ENCODE peak calls at places on chromosomes 7 and 10, in six cellular contexts. V, M, S, N, P and Z are unnamed samples. For H3K9me3, the result is how much of the 10 kb centered on the place peaks cover.

GRCh38 chr10:113007343-113007771 is 57.3 kb downstream of the TCF7L2 start:
- DNase-seq in V (no peak), M (peak), S (no peak), N (no peak), P (peak), Z (peak)

GRCh38 chr10:133100706-133101463 is 13.2 kb downstream of the ADGRA1 start:
- DNase-seq in V (no peak), M (no peak), S (no peak), N (no peak), P (peak), Z (no peak)

GRCh38 chr10:103916254-103916653 is 1.7 kb downstream of the STN1 start:
- DNase-seq in V (no peak), M (no peak), S (no peak), N (no peak), P (no peak), Z (no peak)

GRCh38 chr10:101189461-101190401 is 39.5 kb downstream of the LBX1 start:
- DNase-seq in V (no peak), M (no peak), S (no peak), N (no peak), P (peak), Z (no peak)

GRCh38 chr10:13053794-13054462 is 46.0 kb upstream of the OPTN start:
- DNase-seq in V (no peak), M (no peak), S (no peak), N (no peak), P (no peak), Z (no peak)

GRCh38 chr10:63042256-63042655 is 90.9 kb upstream of the NRBF2 start:
- DNase-seq in V (no peak), M (no peak), S (no peak), N (no peak), P (no peak), Z (no peak)

GRCh38 chr10:117429644-117430043 is 54.4 kb upstream of the PDZD8 start:
- DNase-seq in V (no peak), M (no peak), S (no peak), N (no peak), P (no peak), Z (no peak)

GRCh38 chr10:117418121-117418520 is 42.9 kb upstream of the PDZD8 start:
- DNase-seq in V (no peak), M (no peak), S (peak), N (no peak), P (no peak), Z (no peak)

GRCh38 chr10:35328404-35329037 is 7.8 kb upstream of the CCNY start:
- DNase-seq in V (no peak), M (no peak), S (no peak), N (no peak), P (no peak), Z (no peak)

GRCh38 chr10:5609952-5610616 is 56.3 kb downstream of the ASB13 start:
- DNase-seq in V (no peak), M (no peak), S (peak), N (peak), P (no peak), Z (no peak)

GRCh38 chr10:119111968-119112515 is 8.1 kb downstream of the DENND10 start:
- DNase-seq in V (no peak), M (no peak), S (no peak), N (no peak), P (no peak), Z (no peak)

GRCh38 chr7:78020131-78020873 is 221.7 kb downstream of the PHTF2 start:
- DNase-seq in V (no peak), M (no peak), S (peak), N (peak), P (peak), Z (no peak)

GRCh38 chr10:4633186-4633585 is 192.8 kb upstream of the AKR1E2 start:
- DNase-seq in V (no peak), M (no peak), S (no peak), N (no peak), P (no peak), Z (no peak)

GRCh38 chr10:13239923-13240322 is 5.7 kb upstream of the UCMA start:
- DNase-seq in V (no peak), M (no peak), S (no peak), N (no peak), P (no peak), Z (no peak)

GRCh38 chr10:125021686-125022374 is 79.9 kb downstream of the ZRANB1 start:
- DNase-seq in V (no peak), M (no peak), S (no peak), N (peak), P (no peak), Z (no peak)

GRCh38 chr7:41793556-41793955 is 90.7 kb upstream of the INHBA start:
- DNase-seq in V (no peak), M (no peak), S (no peak), N (no peak), P (no peak), Z (no peak)

GRCh38 chr7:150940446-150941102 is 37.5 kb downstream of the KCNH2 start:
- DNase-seq in V (peak), M (no peak), S (no peak), N (no peak), P (no peak), Z (no peak)

GRCh38 chr7:13602036-13602435 is 387.4 kb downstream of the ETV1 start:
- DNase-seq in V (no peak), M (no peak), S (no peak), N (no peak), P (no peak), Z (no peak)
- H3K9me3 ChIP-seq in V (under half), M (under half), S (under half), N (under half), P (under half), Z (under half)

GRCh38 chr10:43644252-43644651 is 4.4 kb downstream of the ZNF32 start:
- DNase-seq in V (no peak), M (no peak), S (no peak), N (no peak), P (no peak), Z (no peak)
- H3K9me3 ChIP-seq in V (half or more), M (under half), S (under half), N (under half), P (half or more), Z (half or more)

DNA sequence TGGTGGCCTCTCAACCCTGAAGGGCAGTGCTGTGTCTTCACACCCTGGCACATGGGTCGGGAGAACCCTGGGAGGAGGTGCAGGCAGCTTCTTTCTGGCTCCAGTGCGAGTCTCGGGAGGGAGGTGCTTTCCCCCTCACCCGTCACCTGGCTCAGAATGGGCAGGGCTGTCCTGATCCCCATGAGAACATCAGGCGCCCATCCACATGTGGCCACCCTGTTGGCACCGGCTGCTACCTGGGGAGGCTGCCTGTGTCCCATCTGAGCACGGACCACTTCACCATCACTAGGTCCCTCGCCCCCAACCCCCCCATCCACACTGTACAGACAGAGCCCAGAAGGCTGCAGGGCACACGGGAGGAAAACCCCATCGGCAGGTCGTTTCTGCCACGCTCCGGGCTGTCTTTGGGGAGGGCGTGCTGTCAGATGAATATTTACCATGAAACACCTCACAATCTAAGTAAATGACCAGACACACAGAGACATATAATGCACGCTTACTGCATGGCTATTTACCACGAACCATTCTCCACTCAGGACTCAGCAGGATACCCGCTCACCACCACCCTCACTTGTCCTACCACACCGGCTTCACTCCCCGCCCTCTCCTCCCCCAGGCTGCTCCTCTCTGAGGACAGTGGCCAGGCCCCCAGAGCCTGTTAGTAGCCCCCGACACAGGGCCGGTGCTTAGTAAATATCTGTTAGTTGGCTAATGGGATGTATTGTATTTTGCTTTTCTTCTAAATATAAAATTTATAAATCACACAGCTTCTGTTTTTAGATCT is 282.2 kb downstream of the DNAJB6 start:
- DNase-seq in V (no peak), M (no peak), S (no peak), N (no peak), P (no peak), Z (no peak)
- H3K9me3 ChIP-seq in V (under half), M (under half), S (under half), N (under half), P (under half), Z (under half)

GRCh38 chr7:158239290-158239981 is 348.2 kb downstream of the PTPRN2 start:
- DNase-seq in V (peak), M (no peak), S (peak), N (no peak), P (no peak), Z (no peak)

GRCh38 chr7:158237672-158238335 is 349.8 kb downstream of the PTPRN2 start:
- DNase-seq in V (peak), M (no peak), S (no peak), N (no peak), P (no peak), Z (no peak)

GRCh38 chr7:158238616-158239289 is 348.9 kb downstream of the PTPRN2 start:
- DNase-seq in V (peak), M (no peak), S (no peak), N (no peak), P (no peak), Z (no peak)

GRCh38 chr7:158236400-158236799 is 351.2 kb downstream of the PTPRN2 start:
- DNase-seq in V (no peak), M (no peak), S (no peak), N (no peak), P (no peak), Z (no peak)

DNA sequence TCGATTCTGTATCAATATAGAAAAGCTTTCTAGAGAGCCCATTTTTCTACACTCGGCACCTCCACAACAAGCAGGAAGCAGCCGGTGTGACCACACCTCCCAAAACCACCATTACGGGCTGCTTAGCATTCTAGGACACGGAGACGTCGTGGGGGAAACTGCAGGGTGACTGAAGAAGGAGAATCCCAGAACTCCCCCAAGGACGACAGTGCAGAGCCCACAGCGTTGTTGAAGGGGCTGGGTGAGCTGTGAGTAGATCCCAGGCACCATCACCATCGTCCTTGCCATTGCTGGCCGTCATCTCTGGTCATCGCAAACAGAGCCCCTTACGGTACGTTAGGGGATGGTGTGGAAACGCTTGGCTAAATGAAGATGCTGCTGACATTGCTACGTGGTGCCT is 351.8 kb downstream of the PTPRN2 start:
- DNase-seq in V (no peak), M (no peak), S (no peak), N (no peak), P (no peak), Z (no peak)
- H3K9me3 ChIP-seq in V (under half), M (under half), S (under half), N (under half), P (under half), Z (under half)

GRCh38 chr10:10131984-10132383 is 885.7 kb upstream of the CELF2 start:
- DNase-seq in V (no peak), M (no peak), S (no peak), N (no peak), P (no peak), Z (no peak)

GRCh38 chr10:10128387-10128786 is 889.3 kb upstream of the CELF2 start:
- DNase-seq in V (no peak), M (no peak), S (no peak), N (no peak), P (no peak), Z (no peak)

GRCh38 chr10:10138685-10139084 is 879.0 kb upstream of the CELF2 start:
- DNase-seq in V (no peak), M (no peak), S (no peak), N (no peak), P (peak), Z (no peak)

DNA sequence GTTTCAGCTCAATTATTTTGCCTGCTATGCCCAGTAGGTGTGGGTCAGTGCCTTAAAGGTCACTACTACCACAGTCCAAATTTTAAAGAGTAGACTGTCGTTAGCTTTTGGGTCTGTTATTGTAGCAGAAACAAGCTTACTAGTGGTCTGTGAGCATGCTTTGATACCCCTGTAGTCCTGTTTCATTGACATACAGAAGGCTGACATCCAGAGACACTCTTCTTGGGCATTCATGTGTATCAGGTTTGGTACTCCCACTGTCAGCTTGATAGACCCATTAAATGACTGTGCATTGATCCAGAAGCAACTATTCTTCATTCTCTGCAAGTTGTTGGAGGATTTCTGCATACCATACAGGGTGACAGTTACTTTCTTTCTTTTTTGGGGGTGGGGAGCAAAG is 884.4 kb upstream of the CELF2 start:
- DNase-seq in V (no peak), M (no peak), S (no peak), N (no peak), P (no peak), Z (no peak)
- H3K9me3 ChIP-seq in V (under half), M (under half), S (under half), N (under half), P (under half), Z (under half)

GRCh38 chr10:90047243-90047729 is 345.9 kb downstream of the KIF20B start:
- DNase-seq in V (no peak), M (no peak), S (no peak), N (no peak), P (no peak), Z (no peak)
- H3K9me3 ChIP-seq in V (under half), M (under half), S (under half), N (under half), P (under half), Z (under half)

GRCh38 chr7:106561151-106561550 is 99.8 kb downstream of the CCDC71L start:
- DNase-seq in V (no peak), M (no peak), S (no peak), N (no peak), P (no peak), Z (no peak)

GRCh38 chr7:106563466-106564150 is 97.3 kb downstream of the CCDC71L start:
- DNase-seq in V (no peak), M (no peak), S (no peak), N (no peak), P (no peak), Z (no peak)

GRCh38 chr7:106562711-106563366 is 98.1 kb downstream of the CCDC71L start:
- DNase-seq in V (no peak), M (no peak), S (no peak), N (no peak), P (no peak), Z (no peak)

GRCh38 chr7:106560482-106560881 is 100.5 kb downstream of the CCDC71L start:
- DNase-seq in V (no peak), M (no peak), S (no peak), N (no peak), P (no peak), Z (no peak)

DNA sequence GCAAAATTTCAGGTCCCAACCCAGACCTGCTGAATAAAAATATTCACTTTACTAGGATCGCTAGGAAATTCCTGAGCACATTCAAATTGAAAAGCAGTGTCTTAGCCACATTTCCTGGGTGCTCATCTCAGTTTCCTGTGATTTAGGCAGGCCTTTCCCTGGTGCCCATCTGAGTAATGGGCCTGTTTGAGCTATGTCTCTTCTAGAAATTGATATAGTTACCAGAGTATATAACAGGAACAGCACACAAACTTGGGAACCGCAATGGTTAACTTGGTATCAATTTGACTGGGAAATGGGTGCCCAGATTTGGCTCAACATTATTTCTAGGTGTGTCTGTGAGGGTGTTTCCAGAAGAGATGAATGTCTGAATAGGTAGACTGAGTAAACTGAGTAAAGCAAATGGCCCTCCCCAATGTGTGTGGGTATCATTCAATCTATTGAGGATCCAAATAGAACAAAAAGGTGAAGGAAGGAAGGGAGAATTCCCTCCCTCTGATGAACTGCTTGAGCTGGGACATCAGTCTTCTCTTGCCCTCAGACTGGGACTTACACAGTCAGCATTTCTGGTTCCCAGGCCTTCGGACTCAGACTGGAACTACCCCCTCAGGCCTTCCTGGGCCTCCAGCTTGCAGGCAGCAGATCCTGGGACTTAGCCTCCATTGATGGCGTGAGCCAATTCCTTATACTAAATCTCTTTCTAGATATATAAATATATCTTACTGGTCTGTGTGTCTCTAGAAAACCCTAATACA is 99.1 kb downstream of the CCDC71L start:
- DNase-seq in V (no peak), M (no peak), S (no peak), N (no peak), P (no peak), Z (no peak)
- H3K9me3 ChIP-seq in V (under half), M (under half), S (under half), N (under half), P (under half), Z (under half)